ENCODE peak calls at places on chromosomes 1 and 21, in four cellular contexts. One of them, this sample, is unnamed.

GRCh38 chr21:14591882-14592281 is 45.8 kb upstream of the SAMSN1 start:
- DNase-seq in LNCaP clone FGC: no peak
- DNase-seq in psoas muscle: peak; percentile 11
- DNase-seq in sigmoid colon: no peak
- DNase-seq in this sample: peak; percentile 62

GRCh38 chr1:27555700-27556424 is 48.1 kb downstream of the AHDC1 start:
- DNase-seq in psoas muscle: peak; percentile 62
- DNase-seq in sigmoid colon: no peak
- DNase-seq in LNCaP clone FGC: no peak
- DNase-seq in this sample: no peak

GRCh38 chr1:66535149-66535548 is 1.2 kb downstream of the SGIP1 start:
- DNase-seq in LNCaP clone FGC: no peak
- DNase-seq in psoas muscle: no peak
- DNase-seq in sigmoid colon: no peak
- DNase-seq in this sample: no peak

GRCh38 chr21:32800056-32800455 is 28.5 kb upstream of the PAXBP1 start:
- DNase-seq in LNCaP clone FGC: no peak
- DNase-seq in psoas muscle: no peak
- DNase-seq in sigmoid colon: no peak
- DNase-seq in this sample: no peak

GRCh38 chr1:162996261-162996660 is 72.9 kb upstream of the RGS4 start:
- DNase-seq in LNCaP clone FGC: no peak
- DNase-seq in sigmoid colon: no peak
- DNase-seq in psoas muscle: no peak
- DNase-seq in this sample: no peak

GRCh38 chr1:192539450-192540132 is 36.0 kb upstream of the RGS1 start:
- DNase-seq in psoas muscle: no peak
- DNase-seq in sigmoid colon: no peak
- DNase-seq in LNCaP clone FGC: no peak
- DNase-seq in this sample: no peak

GRCh38 chr21:37878946-37879660 is 37.2 kb downstream of the KCNJ6 start:
- DNase-seq in sigmoid colon: no peak
- DNase-seq in psoas muscle: no peak
- DNase-seq in LNCaP clone FGC: no peak
- DNase-seq in this sample: no peak

GRCh38 chr1:36622741-36623648 is 140.3 kb upstream of the CSF3R start:
- DNase-seq in sigmoid colon: no peak
- DNase-seq in LNCaP clone FGC: no peak
- DNase-seq in psoas muscle: no peak
- DNase-seq in this sample: no peak

GRCh38 chr1:218304281-218305039 is 19.4 kb downstream of the RRP15 start:
- DNase-seq in LNCaP clone FGC: no peak
- DNase-seq in psoas muscle: peak; percentile 28
- DNase-seq in sigmoid colon: no peak
- DNase-seq in this sample: no peak

GRCh38 chr1:204651843-204652421 is 33.6 kb downstream of the LRRN2 start:
- DNase-seq in sigmoid colon: no peak
- DNase-seq in psoas muscle: no peak
- DNase-seq in LNCaP clone FGC: no peak
- DNase-seq in this sample: no peak

GRCh38 chr1:221944247-221944870 is 202.5 kb upstream of the DUSP10 start:
- DNase-seq in sigmoid colon: no peak
- DNase-seq in psoas muscle: no peak
- DNase-seq in LNCaP clone FGC: no peak
- DNase-seq in this sample: no peak

GRCh38 chr1:88802950-88803349 is 88.4 kb downstream of the GTF2B start:
- DNase-seq in LNCaP clone FGC: no peak
- DNase-seq in sigmoid colon: no peak
- DNase-seq in psoas muscle: no peak
- DNase-seq in this sample: no peak

GRCh38 chr1:245091171-245091621 is 63.6 kb upstream of the KIF26B start:
- DNase-seq in sigmoid colon: no peak
- DNase-seq in psoas muscle: no peak
- DNase-seq in LNCaP clone FGC: no peak
- DNase-seq in this sample: no peak

GRCh38 chr1:10204003-10204642 is 6.2 kb upstream of the KIF1B start:
- DNase-seq in LNCaP clone FGC: no peak
- DNase-seq in psoas muscle: no peak
- DNase-seq in sigmoid colon: no peak
- DNase-seq in this sample: no peak

GRCh38 chr1:229452956-229453801 is 19.3 kb upstream of the ACTA1 start:
- DNase-seq in sigmoid colon: no peak
- DNase-seq in psoas muscle: no peak
- DNase-seq in LNCaP clone FGC: peak; percentile 19
- DNase-seq in this sample: no peak

GRCh38 chr21:14523234-14523633 is 22.9 kb downstream of the SAMSN1 start:
- DNase-seq in LNCaP clone FGC: no peak
- DNase-seq in sigmoid colon: no peak
- DNase-seq in psoas muscle: peak; percentile 12
- DNase-seq in this sample: no peak

GRCh38 chr1:91613594-91613993 is 112.9 kb downstream of the CDC7 start:
- DNase-seq in LNCaP clone FGC: no peak
- DNase-seq in sigmoid colon: no peak
- DNase-seq in psoas muscle: no peak
- DNase-seq in this sample: no peak

GRCh38 chr1:86538775-86539174 is 8.1 kb upstream of the CLCA4 start:
- DNase-seq in sigmoid colon: no peak
- DNase-seq in LNCaP clone FGC: no peak
- DNase-seq in psoas muscle: no peak
- DNase-seq in this sample: no peak

GRCh38 chr1:213124590-213124989 is 73.5 kb downstream of the RPS6KC1 start:
- DNase-seq in LNCaP clone FGC: no peak
- DNase-seq in sigmoid colon: no peak
- DNase-seq in psoas muscle: no peak
- DNase-seq in this sample: no peak

GRCh38 chr1:188228623-188229022 is 1399.9 kb downstream of the PLA2G4A start:
- DNase-seq in LNCaP clone FGC: no peak
- DNase-seq in psoas muscle: no peak
- DNase-seq in sigmoid colon: no peak
- DNase-seq in this sample: no peak

GRCh38 chr1:22323846-22324504 is 127.7 kb upstream of the ZBTB40 start:
- DNase-seq in psoas muscle: no peak
- DNase-seq in LNCaP clone FGC: no peak
- DNase-seq in sigmoid colon: peak; percentile 45
- DNase-seq in this sample: no peak

GRCh38 chr1:212586429-212587303 is 21.9 kb upstream of the ATF3 start:
- DNase-seq in sigmoid colon: no peak
- DNase-seq in psoas muscle: no peak
- DNase-seq in LNCaP clone FGC: no peak
- DNase-seq in this sample: no peak

GRCh38 chr1:236458991-236459390 is 64.8 kb upstream of the LGALS8 start:
- DNase-seq in psoas muscle: no peak
- DNase-seq in LNCaP clone FGC: no peak
- DNase-seq in sigmoid colon: no peak
- DNase-seq in this sample: no peak

GRCh38 chr1:66336641-66336991 is 197.3 kb upstream of the SGIP1 start:
- DNase-seq in sigmoid colon: no peak
- DNase-seq in psoas muscle: no peak
- DNase-seq in LNCaP clone FGC: no peak
- DNase-seq in this sample: no peak

GRCh38 chr1:43329995-43330751 is 7.4 kb upstream of the MPL start:
- DNase-seq in sigmoid colon: peak; percentile 58
- DNase-seq in LNCaP clone FGC: no peak
- DNase-seq in psoas muscle: peak; percentile 64
- DNase-seq in this sample: peak; percentile 80

GRCh38 chr1:222382171-222382570 is 165.7 kb downstream of the HHIPL2 start:
- DNase-seq in psoas muscle: no peak
- DNase-seq in LNCaP clone FGC: no peak
- DNase-seq in sigmoid colon: no peak
- DNase-seq in this sample: no peak

GRCh38 chr1:25897754-25898153 is 8.5 kb downstream of the STMN1 start:
- DNase-seq in sigmoid colon: peak; percentile 35
- DNase-seq in LNCaP clone FGC: no peak
- DNase-seq in psoas muscle: no peak
- DNase-seq in this sample: no peak

GRCh38 chr1:20728371-20729154 is 3.9 kb downstream of the SH2D5 start:
- DNase-seq in sigmoid colon: no peak
- DNase-seq in LNCaP clone FGC: no peak
- DNase-seq in psoas muscle: no peak
- DNase-seq in this sample: peak; percentile 51

GRCh38 chr1:2556277-2557145 is at the start of gene TNFRSF14:
- DNase-seq in LNCaP clone FGC: no peak
- DNase-seq in psoas muscle: peak; percentile 46
- DNase-seq in sigmoid colon: peak; percentile 87
- DNase-seq in this sample: peak; percentile 65

GRCh38 chr1:198156745-198157240 is at the start of gene NEK7:
- DNase-seq in sigmoid colon: peak; percentile 89
- DNase-seq in psoas muscle: peak; percentile 86
- DNase-seq in LNCaP clone FGC: no peak
- DNase-seq in this sample: peak; percentile 83

DNA sequence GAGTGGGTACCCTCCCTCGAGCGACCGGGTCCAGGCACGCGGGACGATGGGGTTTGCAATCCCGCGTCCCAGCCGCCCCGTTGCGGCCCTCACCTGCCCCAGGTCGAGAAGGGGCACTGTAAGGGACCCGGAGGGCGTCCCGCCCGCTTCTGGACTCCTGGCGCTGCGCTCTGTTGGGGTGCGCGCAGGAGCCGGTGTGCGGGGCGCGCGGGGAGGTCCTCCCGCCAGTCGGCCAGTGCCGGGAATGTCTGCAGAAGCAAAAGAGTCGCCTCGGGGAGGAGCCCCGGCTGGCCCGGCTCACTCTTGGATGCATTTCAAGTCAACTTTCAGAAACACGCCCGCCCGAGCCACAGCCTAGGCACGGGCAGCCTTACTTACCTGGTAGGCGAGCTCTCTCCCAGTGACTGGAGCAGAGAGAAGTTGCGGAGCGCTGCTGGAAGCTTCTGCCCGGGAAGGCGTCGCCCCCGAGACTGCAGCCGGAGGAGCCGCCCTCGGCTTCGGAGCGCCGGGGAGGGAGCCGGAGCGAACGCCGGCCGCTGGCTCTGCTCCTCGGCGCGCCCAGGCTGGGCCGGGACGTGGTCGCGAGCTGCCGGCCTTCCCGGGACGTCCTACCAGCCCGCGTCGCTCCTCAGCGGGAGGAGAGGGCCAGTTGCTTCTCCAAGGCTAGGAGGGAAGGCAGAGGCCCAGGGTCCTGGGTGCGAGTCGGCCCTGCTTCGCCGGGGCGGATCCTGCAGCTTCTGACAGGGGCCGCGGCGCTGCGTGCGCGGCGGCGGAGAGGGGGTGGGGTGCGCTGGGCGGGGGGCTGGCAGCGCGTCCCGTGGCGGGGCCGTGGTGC is at the start of gene LMX1A:
- DNase-seq in psoas muscle: peak; percentile 40
- DNase-seq in sigmoid colon: no peak
- DNase-seq in LNCaP clone FGC: no peak
- DNase-seq in this sample: no peak
- H3K4me3 ChIP-seq in psoas muscle: peak within 1 kb of the TSS; percentile 67
- H3K4me3 ChIP-seq in sigmoid colon: peak within 1 kb of the TSS; percentile 27
- H3K4me3 ChIP-seq in LNCaP clone FGC: peak within 1 kb of the TSS; percentile 38
- H3K4me3 ChIP-seq in this sample: peak within 1 kb of the TSS; percentile 44

GRCh38 chr21:35026153-35026499 is 23.0 kb downstream of the RUNX1 start:
- DNase-seq in LNCaP clone FGC: no peak
- DNase-seq in sigmoid colon: no peak
- DNase-seq in psoas muscle: no peak
- DNase-seq in this sample: no peak
- H3K4me3 ChIP-seq in LNCaP clone FGC: no peak overlapping the region
- H3K4me3 ChIP-seq in sigmoid colon: no peak overlapping the region
- H3K4me3 ChIP-seq in psoas muscle: peak overlapping the region; percentile 11
- H3K4me3 ChIP-seq in this sample: no peak overlapping the region

GRCh38 chr1:209428241-209428921 is 155.1 kb upstream of the CAMK1G start:
- DNase-seq in sigmoid colon: no peak
- DNase-seq in psoas muscle: no peak
- DNase-seq in LNCaP clone FGC: no peak
- DNase-seq in this sample: no peak
- H3K4me3 ChIP-seq in sigmoid colon: no peak overlapping the region
- H3K4me3 ChIP-seq in psoas muscle: no peak overlapping the region
- H3K4me3 ChIP-seq in LNCaP clone FGC: no peak overlapping the region
- H3K4me3 ChIP-seq in this sample: no peak overlapping the region

GRCh38 chr1:68210829-68211228 is 21.5 kb downstream of the WLS start:
- DNase-seq in psoas muscle: no peak
- DNase-seq in sigmoid colon: no peak
- DNase-seq in LNCaP clone FGC: no peak
- DNase-seq in this sample: no peak

GRCh38 chr1:68213843-68214242 is 18.5 kb downstream of the WLS start:
- DNase-seq in LNCaP clone FGC: no peak
- DNase-seq in psoas muscle: peak; percentile 74
- DNase-seq in sigmoid colon: peak; percentile 97
- DNase-seq in this sample: peak; percentile 81

GRCh38 chr1:68210027-68210426 is 22.3 kb downstream of the WLS start:
- DNase-seq in LNCaP clone FGC: no peak
- DNase-seq in sigmoid colon: no peak
- DNase-seq in psoas muscle: no peak
- DNase-seq in this sample: no peak

GRCh38 chr1:68216088-68216487 is 16.2 kb downstream of the WLS start:
- DNase-seq in LNCaP clone FGC: no peak
- DNase-seq in psoas muscle: no peak
- DNase-seq in sigmoid colon: no peak
- DNase-seq in this sample: no peak

GRCh38 chr1:68211781-68212180 is 20.5 kb downstream of the WLS start:
- DNase-seq in psoas muscle: no peak
- DNase-seq in LNCaP clone FGC: no peak
- DNase-seq in sigmoid colon: no peak
- DNase-seq in this sample: no peak
- H3K4me3 ChIP-seq in psoas muscle: no peak overlapping the region
- H3K4me3 ChIP-seq in LNCaP clone FGC: no peak overlapping the region
- H3K4me3 ChIP-seq in sigmoid colon: no peak overlapping the region
- H3K4me3 ChIP-seq in this sample: no peak overlapping the region

GRCh38 chr1:101165514-101165913 is 71.3 kb upstream of the S1PR1 start:
- DNase-seq in sigmoid colon: no peak
- DNase-seq in LNCaP clone FGC: no peak
- DNase-seq in psoas muscle: no peak
- DNase-seq in this sample: no peak
- H3K4me3 ChIP-seq in sigmoid colon: no peak overlapping the region
- H3K4me3 ChIP-seq in LNCaP clone FGC: no peak overlapping the region
- H3K4me3 ChIP-seq in psoas muscle: no peak overlapping the region
- H3K4me3 ChIP-seq in this sample: no peak overlapping the region

DNA sequence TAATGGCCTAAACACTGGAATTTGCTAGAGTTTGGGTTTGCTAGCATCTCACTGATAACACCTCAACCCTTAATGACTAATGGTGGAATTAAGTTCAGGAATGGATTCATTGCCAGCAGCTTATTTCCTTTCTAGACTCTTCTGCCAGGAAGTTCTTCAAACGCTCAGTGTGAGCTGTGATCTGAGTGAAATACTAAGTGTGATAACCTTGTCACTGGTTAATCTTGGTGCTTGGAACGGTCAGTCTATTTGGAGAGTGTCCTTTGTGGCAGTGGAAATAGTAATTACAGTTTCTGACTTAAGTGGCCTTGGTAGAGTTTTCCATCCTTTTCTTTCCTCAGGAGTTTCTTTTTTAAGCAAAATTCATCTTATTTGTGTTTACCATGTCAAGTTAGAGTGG is 21.6 kb upstream of the PLEKHM2 start:
- DNase-seq in LNCaP clone FGC: no peak
- DNase-seq in sigmoid colon: no peak
- DNase-seq in psoas muscle: no peak
- DNase-seq in this sample: no peak
- H3K4me3 ChIP-seq in LNCaP clone FGC: no peak overlapping the region
- H3K4me3 ChIP-seq in sigmoid colon: no peak overlapping the region
- H3K4me3 ChIP-seq in psoas muscle: no peak overlapping the region
- H3K4me3 ChIP-seq in this sample: no peak overlapping the region

GRCh38 chr1:116376734-116377096 is 3.7 kb downstream of the ATP1A1 start:
- DNase-seq in psoas muscle: no peak
- DNase-seq in sigmoid colon: no peak
- DNase-seq in LNCaP clone FGC: no peak
- DNase-seq in this sample: no peak
- H3K4me3 ChIP-seq in psoas muscle: peak overlapping the region; percentile 81
- H3K4me3 ChIP-seq in sigmoid colon: no peak overlapping the region
- H3K4me3 ChIP-seq in LNCaP clone FGC: peak overlapping the region; percentile 73
- H3K4me3 ChIP-seq in this sample: no peak overlapping the region

GRCh38 chr1:12166834-12167492 is at the start of gene TNFRSF1B:
- DNase-seq in psoas muscle: peak; percentile 68
- DNase-seq in sigmoid colon: peak; percentile 80
- DNase-seq in LNCaP clone FGC: no peak
- DNase-seq in this sample: no peak
- H3K4me3 ChIP-seq in psoas muscle: peak within 1 kb of the TSS; percentile 74
- H3K4me3 ChIP-seq in sigmoid colon: peak within 1 kb of the TSS; percentile 49
- H3K4me3 ChIP-seq in LNCaP clone FGC: peak within 1 kb of the TSS; percentile 34
- H3K4me3 ChIP-seq in this sample: peak within 1 kb of the TSS; percentile 75

This sample was measured in right atrium auricular region.